ENCODE peak calls at places on chromosome 13, in four cellular contexts. P is GM23338, B is breast epithelium, J is SK-N-SH. Y is an unnamed sample. For H3K4me1, the result is how much of the 10 kb centered on the place peaks cover.

GRCh38 chr13:31367410-31367809 is 167.6 kb downstream of the B3GLCT start:
- DNase-seq in P (peak), B (no peak), J (no peak), Y (no peak)

GRCh38 chr13:32829269-32829668 is 187.0 kb upstream of the KL start:
- DNase-seq in P (no peak), B (no peak), J (no peak), Y (no peak)

GRCh38 chr13:52969373-52969772 is 59.2 kb upstream of the OLFM4 start:
- DNase-seq in P (no peak), B (no peak), J (no peak), Y (no peak)

GRCh38 chr13:108917581-108917980 is 288.2 kb downstream of the MYO16 start:
- DNase-seq in P (no peak), B (no peak), J (no peak), Y (no peak)

GRCh38 chr13:88622362-88622973 is 951.3 kb downstream of the SLITRK5 start:
- DNase-seq in P (peak), B (no peak), J (no peak), Y (no peak)

GRCh38 chr13:99471231-99472202 is 29.8 kb upstream of the TM9SF2 start:
- DNase-seq in P (no peak), B (no peak), J (no peak), Y (peak)

GRCh38 chr13:26465514-26465913 is 92.0 kb upstream of the WASF3 start:
- DNase-seq in P (no peak), B (no peak), J (no peak), Y (no peak)

GRCh38 chr13:35855531-35856019 is 275.6 kb downstream of the DCLK1 start:
- DNase-seq in P (peak), B (no peak), J (no peak), Y (no peak)

GRCh38 chr13:50081106-50081898 is 66.1 kb downstream of the KCNRG start:
- DNase-seq in P (peak), B (peak), J (peak), Y (peak)

GRCh38 chr13:27396252-27396846 is 28.1 kb upstream of the GTF3A start:
- DNase-seq in P (no peak), B (no peak), J (no peak), Y (no peak)

GRCh38 chr13:21341637-21342422 is 117.3 kb downstream of the ZDHHC20 start:
- DNase-seq in P (no peak), B (no peak), J (no peak), Y (no peak)

GRCh38 chr13:24083722-24084421 is 76.6 kb upstream of the SPATA13 start:
- DNase-seq in P (no peak), B (no peak), J (peak), Y (no peak)

GRCh38 chr13:30255696-30256095 is 51.7 kb downstream of the KATNAL1 start:
- DNase-seq in P (no peak), B (no peak), J (no peak), Y (peak)

GRCh38 chr13:30982506-30982905 is 50.0 kb downstream of the TEX26 start:
- DNase-seq in P (no peak), B (no peak), J (no peak), Y (no peak)

GRCh38 chr13:75826391-75826790 is 190.3 kb downstream of the LMO7 start:
- DNase-seq in P (no peak), B (no peak), J (no peak), Y (no peak)
- TF ChIP-seq POLR2AphosphoS5 in P (no peak), B (no peak), J (no peak), Y (no peak)

GRCh38 chr13:48526269-48526668 is 6.6 kb downstream of the RCBTB2 start:
- DNase-seq in P (no peak), B (no peak), J (no peak), Y (no peak)
- H3K4me1 ChIP-seq in P (under half), B (under half), J (under half), Y (under half)

GRCh38 chr13:40517486-40518311 is 148.7 kb downstream of the FOXO1 start:
- DNase-seq in P (no peak), B (no peak), J (no peak), Y (no peak)
- TF ChIP-seq POLR2AphosphoS5 in P (no peak), B (no peak), J (no peak), Y (no peak)

GRCh38 chr13:80680786-80681366 is 339.9 kb upstream of the SPRY2 start:
- DNase-seq in P (no peak), B (no peak), J (no peak), Y (no peak)
- H3K4me1 ChIP-seq in P (under half), B (under half), J (under half), Y (under half)

DNA sequence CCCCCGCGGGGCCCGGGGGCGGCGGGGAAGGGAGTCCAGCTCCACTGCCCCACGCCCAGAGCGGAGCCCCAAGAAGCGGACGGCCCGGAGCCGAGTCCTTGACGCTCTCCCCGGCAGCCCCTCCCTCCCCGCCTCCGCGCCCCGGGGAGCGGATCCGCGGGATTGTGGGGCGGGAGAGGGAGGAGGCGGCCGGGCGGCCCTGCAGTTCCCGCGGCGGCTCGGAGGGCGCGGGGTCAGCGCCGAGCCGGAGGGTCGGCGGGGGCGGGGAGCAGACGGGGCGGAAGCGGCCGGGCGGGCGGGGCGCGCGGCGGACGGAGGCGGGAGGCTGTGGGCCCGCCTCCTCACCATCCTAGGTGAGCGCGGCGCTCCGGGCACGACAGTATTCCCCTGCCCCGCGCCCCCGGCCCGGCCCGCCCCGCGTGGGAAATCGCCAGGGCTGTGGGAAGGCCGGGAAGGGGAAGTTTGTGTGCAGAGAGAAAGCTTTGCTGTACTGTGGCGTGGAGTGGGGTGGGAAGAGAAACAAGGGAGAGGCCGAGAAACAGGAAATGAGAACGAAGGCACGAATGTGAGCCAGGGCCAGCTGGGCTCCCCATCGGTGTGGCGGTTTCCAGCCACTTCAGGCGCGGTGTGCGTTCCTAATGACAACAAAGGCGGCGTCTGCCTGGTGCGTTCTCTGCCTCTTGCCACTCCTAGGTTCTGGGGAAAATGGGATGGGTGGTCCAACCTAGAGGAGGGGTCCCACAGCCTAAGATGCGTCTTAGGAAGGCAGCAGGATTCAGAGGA is 1.3 kb upstream of the KLF12 start:
- DNase-seq in P (peak), B (peak), J (peak), Y (peak)
- TF ChIP-seq POLR2AphosphoS5 in P (peak), B (peak), J (no peak), Y (peak)

GRCh38 chr13:71962126-71962525 is 95.1 kb upstream of the DACH1 start:
- DNase-seq in P (no peak), B (no peak), J (no peak), Y (no peak)

GRCh38 chr13:71968025-71968424 is 101.0 kb upstream of the DACH1 start:
- DNase-seq in P (peak), B (no peak), J (no peak), Y (peak)

GRCh38 chr13:71962735-71963134 is 95.7 kb upstream of the DACH1 start:
- DNase-seq in P (peak), B (no peak), J (no peak), Y (no peak)

DNA sequence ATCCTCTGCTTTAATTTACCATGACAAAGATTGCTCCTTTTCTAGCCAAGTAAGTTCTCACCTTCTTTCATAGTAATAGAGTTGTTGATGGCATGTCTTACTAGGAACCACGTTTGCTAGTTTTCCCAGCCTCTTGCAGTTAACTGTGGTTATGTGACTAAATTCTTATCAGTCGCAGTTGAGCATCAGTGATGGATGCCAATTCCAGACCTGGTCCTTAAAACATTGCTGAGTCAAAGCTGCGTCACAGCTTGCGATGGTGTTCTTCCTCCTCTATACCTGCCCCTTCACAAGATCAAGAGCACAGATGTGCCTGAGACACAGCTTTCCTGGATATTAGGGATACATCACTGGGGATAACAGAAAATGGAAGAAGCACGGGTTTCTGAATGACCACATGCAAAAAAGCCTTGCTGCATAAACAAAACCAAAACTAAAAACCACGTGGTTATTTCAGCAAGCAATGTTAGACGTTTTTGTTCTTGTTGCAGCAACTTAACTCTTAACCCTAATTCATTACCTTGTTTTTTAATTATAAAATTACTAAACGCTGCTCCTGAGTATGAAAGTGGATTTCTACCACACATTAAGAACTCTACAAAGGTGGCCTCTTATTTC is 97.6 kb upstream of the DACH1 start:
- DNase-seq in P (no peak), B (no peak), J (no peak), Y (no peak)
- H3K4me1 ChIP-seq in P (under half), B (under half), J (under half), Y (under half)

GRCh38 chr13:110553417-110553816 is 8.1 kb downstream of the RAB20 start:
- DNase-seq in P (no peak), B (no peak), J (no peak), Y (no peak)

GRCh38 chr13:110551284-110551683 is 10.2 kb downstream of the RAB20 start:
- DNase-seq in P (no peak), B (no peak), J (peak), Y (no peak)

GRCh38 chr13:110554946-110555345 is 6.6 kb downstream of the RAB20 start:
- DNase-seq in P (no peak), B (no peak), J (no peak), Y (no peak)

GRCh38 chr13:110554227-110554836 is 7.2 kb downstream of the RAB20 start:
- DNase-seq in P (no peak), B (no peak), J (no peak), Y (no peak)

GRCh38 chr13:110552767-110553166 is 8.8 kb downstream of the RAB20 start:
- DNase-seq in P (no peak), B (no peak), J (no peak), Y (no peak)
- TF ChIP-seq POLR2AphosphoS5 in P (no peak), B (no peak), J (no peak), Y (no peak)